ENCODE peak calls at places on chromosome 19, in ten cellular contexts. T, J, H, F, X, D, Q, I, Z and E are unnamed samples.

GRCh38 chr19:40690699-40691420 is 409 bp upstream of the NUMBL start:
- DNase-seq in T (peak), J (peak), H (peak), F (peak), X (peak), D (peak), Q (peak), I (no peak), Z (peak), E (peak)

GRCh38 chr19:30150626-30151025 is 208.6 kb downstream of the URI1 start:
- DNase-seq in T (no peak), J (no peak), H (no peak), F (no peak), X (no peak), D (no peak), Q (no peak), I (no peak), Z (no peak), E (peak)

GRCh38 chr19:15195381-15195964 is 5.3 kb downstream of the NOTCH3 start:
- DNase-seq in T (no peak), J (no peak), H (no peak), F (no peak), X (peak), D (no peak), Q (no peak), I (peak), Z (no peak), E (peak)

GRCh38 chr19:18639706-18640105 is 2.9 kb downstream of the KLHL26 start:
- DNase-seq in T (no peak), J (no peak), H (no peak), F (no peak), X (no peak), D (no peak), Q (no peak), I (no peak), Z (no peak), E (no peak)

GRCh38 chr19:31705656-31706055 is 356.4 kb upstream of the TSHZ3 start:
- DNase-seq in T (no peak), J (no peak), H (no peak), F (no peak), X (no peak), D (no peak), Q (no peak), I (no peak), Z (no peak), E (no peak)

GRCh38 chr19:6586056-6586455 is 4.9 kb downstream of the CD70 start:
- DNase-seq in T (no peak), J (no peak), H (no peak), F (no peak), X (no peak), D (no peak), Q (no peak), I (no peak), Z (no peak), E (no peak)

GRCh38 chr19:2691951-2692350 is 10.5 kb downstream of the GNG7 start:
- DNase-seq in T (no peak), J (peak), H (no peak), F (no peak), X (no peak), D (no peak), Q (no peak), I (no peak), Z (no peak), E (no peak)

GRCh38 chr19:19361075-19361594 is 40.5 kb downstream of the MAU2 start:
- DNase-seq in T (peak), J (peak), H (peak), F (peak), X (peak), D (peak), Q (peak), I (peak), Z (peak), E (peak)

GRCh38 chr19:19655051-19655594 is 8.4 kb downstream of the ATP13A1 start:
- DNase-seq in T (no peak), J (no peak), H (no peak), F (no peak), X (no peak), D (no peak), Q (no peak), I (no peak), Z (no peak), E (no peak)

GRCh38 chr19:31214997-31215396 is 134.2 kb downstream of the TSHZ3 start:
- DNase-seq in T (no peak), J (no peak), H (no peak), F (no peak), X (peak), D (no peak), Q (no peak), I (no peak), Z (no peak), E (no peak)

GRCh38 chr19:35856001-35856400 is 710 bp upstream of the KIRREL2 start:
- DNase-seq in T (no peak), J (no peak), H (no peak), F (no peak), X (no peak), D (no peak), Q (no peak), I (peak), Z (no peak), E (no peak)

GRCh38 chr19:45591004-45591637 is 6.5 kb upstream of the OPA3 start:
- DNase-seq in T (peak), J (no peak), H (peak), F (no peak), X (no peak), D (no peak), Q (peak), I (no peak), Z (no peak), E (peak)

GRCh38 chr19:10230904-10231623 is at the start of gene S1PR2:
- DNase-seq in T (peak), J (peak), H (peak), F (peak), X (peak), D (peak), Q (peak), I (peak), Z (peak), E (peak)

GRCh38 chr19:18083929-18084684 is 2.6 kb downstream of the IL12RB1 start:
- DNase-seq in T (no peak), J (no peak), H (no peak), F (no peak), X (no peak), D (no peak), Q (no peak), I (no peak), Z (no peak), E (no peak)

GRCh38 chr19:6519289-6519688 is 11.5 kb upstream of the TNFSF9 start:
- DNase-seq in T (no peak), J (no peak), H (no peak), F (no peak), X (peak), D (no peak), Q (peak), I (no peak), Z (no peak), E (peak)

GRCh38 chr19:12617646-12618045 is 6.9 kb downstream of the ZNF791 start:
- DNase-seq in T (no peak), J (no peak), H (no peak), F (no peak), X (no peak), D (no peak), Q (no peak), I (no peak), Z (no peak), E (no peak)

GRCh38 chr19:40646564-40647254 is 43.7 kb downstream of the NUMBL start:
- DNase-seq in T (no peak), J (no peak), H (no peak), F (no peak), X (no peak), D (no peak), Q (peak), I (no peak), Z (no peak), E (peak)

GRCh38 chr19:57068921-57069697 is 50.7 kb upstream of the USP29 start:
- DNase-seq in T (no peak), J (peak), H (no peak), F (no peak), X (no peak), D (no peak), Q (no peak), I (peak), Z (no peak), E (no peak)

GRCh38 chr19:3737487-3738205 is 23.8 kb downstream of the APBA3 start:
- DNase-seq in T (no peak), J (no peak), H (no peak), F (no peak), X (no peak), D (no peak), Q (no peak), I (no peak), Z (no peak), E (no peak)

GRCh38 chr19:5057860-5058259 is 88.9 kb downstream of the KDM4B start:
- DNase-seq in T (no peak), J (no peak), H (no peak), F (no peak), X (peak), D (no peak), Q (no peak), I (no peak), Z (no peak), E (peak)

GRCh38 chr19:6260912-6261636 is 18.7 kb downstream of the MLLT1 start:
- DNase-seq in T (no peak), J (no peak), H (no peak), F (no peak), X (peak), D (no peak), Q (no peak), I (no peak), Z (no peak), E (peak)

GRCh38 chr19:16915135-16915534 is 26.3 kb downstream of the F2RL3 start:
- DNase-seq in T (no peak), J (no peak), H (no peak), F (no peak), X (no peak), D (no peak), Q (no peak), I (no peak), Z (no peak), E (no peak)

GRCh38 chr19:33394006-33394722 is 20.7 kb downstream of the CEBPG start:
- DNase-seq in T (no peak), J (peak), H (no peak), F (no peak), X (peak), D (no peak), Q (no peak), I (no peak), Z (no peak), E (peak)

GRCh38 chr19:47735131-47735530 is 10.2 kb upstream of the NOP53 start:
- DNase-seq in T (no peak), J (no peak), H (no peak), F (no peak), X (no peak), D (no peak), Q (no peak), I (no peak), Z (no peak), E (no peak)

GRCh38 chr19:45852145-45852750 is 10.7 kb downstream of the SYMPK start:
- DNase-seq in T (no peak), J (no peak), H (no peak), F (no peak), X (peak), D (no peak), Q (no peak), I (no peak), Z (no peak), E (peak)

GRCh38 chr19:51480590-51480989 is 2.3 kb downstream of the CEACAM18 start:
- DNase-seq in T (no peak), J (no peak), H (no peak), F (no peak), X (peak), D (no peak), Q (no peak), I (no peak), Z (no peak), E (peak)

GRCh38 chr19:14472202-14472961 is 2.8 kb downstream of the PTGER1 start:
- DNase-seq in T (no peak), J (peak), H (peak), F (peak), X (peak), D (peak), Q (no peak), I (peak), Z (peak), E (peak)

GRCh38 chr19:18208098-18208951 is 4.5 kb upstream of the RAB3A start:
- DNase-seq in T (no peak), J (no peak), H (peak), F (no peak), X (peak), D (no peak), Q (no peak), I (no peak), Z (no peak), E (peak)

GRCh38 chr19:52600639-52601024 is 30.5 kb downstream of the ZNF701 start:
- DNase-seq in T (peak), J (no peak), H (no peak), F (peak), X (no peak), D (no peak), Q (no peak), I (no peak), Z (no peak), E (no peak)

GRCh38 chr19:8045872-8046568 is 6.5 kb upstream of the CCL25 start:
- DNase-seq in T (no peak), J (no peak), H (no peak), F (no peak), X (no peak), D (no peak), Q (no peak), I (no peak), Z (no peak), E (no peak)

GRCh38 chr19:29724102-29724641 is 9.1 kb upstream of the C19orf12 start:
- DNase-seq in T (no peak), J (peak), H (no peak), F (no peak), X (peak), D (no peak), Q (no peak), I (peak), Z (no peak), E (peak)

GRCh38 chr19:3557461-3558248 is at the start of gene MFSD12:
- DNase-seq in T (peak), J (peak), H (peak), F (peak), X (peak), D (peak), Q (peak), I (peak), Z (peak), E (peak)

GRCh38 chr19:21841081-21841783 is 5.2 kb upstream of the ZNF43 start:
- DNase-seq in T (no peak), J (no peak), H (no peak), F (no peak), X (no peak), D (no peak), Q (no peak), I (no peak), Z (no peak), E (no peak)

GRCh38 chr19:13036366-13036976 is 41.2 kb downstream of the NFIX start:
- DNase-seq in T (peak), J (no peak), H (no peak), F (no peak), X (peak), D (no peak), Q (peak), I (no peak), Z (no peak), E (peak)

GRCh38 chr19:42095814-42096230 is 19.9 kb downstream of the ZNF574 start:
- DNase-seq in T (no peak), J (no peak), H (no peak), F (no peak), X (no peak), D (no peak), Q (no peak), I (peak), Z (no peak), E (no peak)

GRCh38 chr19:48400018-48400742 is 6.7 kb downstream of the GRIN2D start:
- DNase-seq in T (peak), J (no peak), H (no peak), F (no peak), X (peak), D (no peak), Q (no peak), I (no peak), Z (peak), E (peak)

GRCh38 chr19:33621811-33622504 is at the start of gene CHST8:
- DNase-seq in T (no peak), J (peak), H (no peak), F (no peak), X (peak), D (no peak), Q (no peak), I (peak), Z (no peak), E (peak)

GRCh38 chr19:2047449-2048103 is 3.5 kb downstream of the MKNK2 start:
- DNase-seq in T (no peak), J (no peak), H (no peak), F (no peak), X (peak), D (no peak), Q (no peak), I (no peak), Z (peak), E (peak)